ENCODE peak calls at places on chromosomes 4 and X, in six cellular contexts. N is left cardiac atrium, O is mucosa of gallbladder, Y is GDM1, A is GM03348, U is HFF-Myc. T is an unnamed sample.

GRCh38 chrX:106946449-106946848 is 26.2 kb downstream of the CLDN2 start:
- DNase-seq in N (no peak), A (no peak), Y (no peak), O (no peak), U (no peak), T (no peak)

GRCh38 chr4:73573794-73574528 is 46.3 kb downstream of the RASSF6 start:
- DNase-seq in Y (peak; percentile 66), O (peak; percentile 51), N (peak; percentile 35), U (peak; percentile 57), A (peak; percentile 66), T (no peak)

GRCh38 chr4:120921456-120922389 is 803 bp downstream of the PRDM5 start:
- DNase-seq in Y (no peak), N (peak; percentile 90), U (no peak), O (peak; percentile 52), A (peak; percentile 90), T (no peak)

GRCh38 chr4:122500852-122501501 is 44.5 kb upstream of the IL2 start:
- DNase-seq in A (no peak), U (no peak), Y (no peak), N (no peak), O (no peak), T (no peak)

GRCh38 chr4:166252487-166253402 is 379.7 kb downstream of the TLL1 start:
- DNase-seq in N (peak; percentile 17), U (no peak), O (no peak), Y (no peak), A (no peak), T (no peak)

GRCh38 chrX:152428089-152428488 is 23.0 kb downstream of the GABRA3 start:
- DNase-seq in U (no peak), N (no peak), O (no peak), Y (no peak), A (no peak), T (no peak)

GRCh38 chr4:73721419-73721818 is 18.9 kb upstream of the CXCL8 start:
- DNase-seq in A (peak; percentile 52), N (no peak), U (peak; percentile 41), Y (no peak), O (no peak), T (peak; percentile 7)

GRCh38 chr4:152038238-152038637 is 277.4 kb upstream of the GATB start:
- DNase-seq in A (peak; percentile 36), U (no peak), O (no peak), Y (no peak), N (no peak), T (no peak)

GRCh38 chrX:85243761-85244410 is at the start of the genes SATL1 and ZNF711:
- DNase-seq in O (peak; percentile 14), A (peak; percentile 26), U (no peak), N (peak; percentile 60), Y (peak; percentile 72), T (no peak)

GRCh38 chr4:140743194-140743931 is 12.8 kb downstream of the TBC1D9 start:
- DNase-seq in O (no peak), U (no peak), A (peak; percentile 20), N (no peak), Y (no peak), T (no peak)

GRCh38 chr4:118282692-118283091 is 70.1 kb downstream of the PRSS12 start:
- DNase-seq in Y (no peak), O (peak; percentile 75), N (peak; percentile 22), U (no peak), A (peak; percentile 66), T (no peak)

GRCh38 chr4:95108883-95109421 is 351.2 kb downstream of the BMPR1B start:
- DNase-seq in Y (no peak), A (no peak), U (no peak), O (no peak), N (no peak), T (no peak)

GRCh38 chr4:84956014-84956413 is 10.5 kb downstream of the WDFY3 start:
- DNase-seq in N (no peak), Y (no peak), A (no peak), U (no peak), O (no peak), T (no peak)

GRCh38 chrX:9948406-9948805 is 18.8 kb upstream of the CLDN34 start:
- DNase-seq in N (no peak), Y (no peak), A (no peak), O (no peak), U (no peak), T (no peak)

GRCh38 chr4:86508436-86508835 is 85.7 kb upstream of the PTPN13 start:
- DNase-seq in U (peak; percentile 79), N (no peak), A (peak; percentile 43), O (no peak), Y (no peak), T (no peak)

GRCh38 chr4:70958681-70959080 is 34.8 kb upstream of the DCK start:
- DNase-seq in A (peak; percentile 86), Y (no peak), N (no peak), U (no peak), O (no peak), T (no peak)

GRCh38 chr4:92303621-92304027 is at the start of gene GRID2:
- DNase-seq in U (no peak), O (no peak), N (peak; percentile 28), A (peak; percentile 11), Y (no peak), T (no peak)

GRCh38 chr4:26648260-26648659 is 64.4 kb downstream of the TBC1D19 start:
- DNase-seq in O (no peak), U (no peak), A (no peak), N (no peak), Y (no peak), T (no peak)

GRCh38 chr4:52983563-52984303 is 121.6 kb downstream of the RASL11B start:
- DNase-seq in Y (no peak), N (no peak), U (peak; percentile 33), O (no peak), A (peak; percentile 61), T (peak; percentile 22)

GRCh38 chr4:111028829-111029228 is 406.0 kb upstream of the PITX2 start:
- DNase-seq in Y (no peak), U (no peak), A (no peak), N (no peak), O (no peak), T (no peak)

GRCh38 chrX:26783512-26784225 is 567.7 kb downstream of the MAGEB5 start:
- DNase-seq in Y (peak; percentile 18), N (no peak), A (peak; percentile 3), U (no peak), O (no peak), T (no peak)

GRCh38 chrX:45472968-45473367 is 272.3 kb upstream of the DIPK2B start:
- DNase-seq in U (peak; percentile 59), A (peak; percentile 20), N (no peak), Y (no peak), O (no peak), T (no peak)

GRCh38 chrX:109537324-109537665 is 651 bp downstream of the NXT2 start:
- DNase-seq in U (peak; percentile 5), Y (no peak), N (no peak), O (peak; percentile 45), A (peak; percentile 13), T (peak; percentile 70)

GRCh38 chr4:165684177-165684870 is 188.7 kb upstream of the TLL1 start:
- DNase-seq in Y (no peak), U (peak; percentile 7), N (no peak), A (peak; percentile 66), O (no peak), T (no peak)

GRCh38 chr4:115844180-115844579 is 730.8 kb upstream of the NDST4 start:
- DNase-seq in O (no peak), N (no peak), Y (no peak), U (no peak), A (no peak), T (no peak)